ENCODE peak calls at places on chromosomes 6 and 20, in eight cellular contexts. E is IMR-90, M is mammary epithelial cell, Z is SK-N-SH, U is astrocyte, D is colonic mucosa, W is fibroblast of lung, J is PC-3. K is an unnamed sample.
A peak's percentile ranks its signal among the peaks of the same experiment; 100 is the strongest.

GRCh38 chr6:32689531-32690505 is 23.4 kb upstream of the HLA-DQB1 start:
- DNase-seq in W (no peak), D (no peak), U (no peak), E (no peak), J (no peak), Z (no peak), M (no peak), K (no peak)

GRCh38 chr6:137136065-137136464 is 37.4 kb downstream of the IL22RA2 start:
- DNase-seq in U (no peak), Z (no peak), D (no peak), M (no peak), W (peak; percentile 14), E (no peak), J (peak; percentile 24), K (no peak)

GRCh38 chr6:108897371-108897770 is 49.1 kb downstream of the ARMC2 start:
- DNase-seq in E (peak; percentile 28), W (peak; percentile 37), J (peak; percentile 2), D (no peak), U (peak; percentile 49), Z (no peak), M (peak; percentile 80), K (no peak)

GRCh38 chr6:153302133-153302532 is 171.1 kb upstream of the RGS17 start:
- DNase-seq in J (no peak), M (no peak), E (no peak), D (no peak), U (no peak), Z (no peak), W (no peak), K (no peak)

GRCh38 chr6:33822575-33823395 is 19.0 kb upstream of the MLN start:
- DNase-seq in E (no peak), M (no peak), J (peak; percentile 52), U (no peak), Z (peak; percentile 81), W (no peak), D (no peak), K (peak; percentile 93)

GRCh38 chr6:144314003-144314485 is 28.9 kb downstream of the UTRN start:
- DNase-seq in W (peak; percentile 86), Z (no peak), J (no peak), E (peak; percentile 75), U (peak; percentile 66), M (no peak), D (no peak), K (no peak)

GRCh38 chr20:64116541-64117423 is 9.4 kb upstream of the NPBWR2 start:
- DNase-seq in W (no peak), M (no peak), J (no peak), Z (peak; percentile 20), E (no peak), U (no peak), D (no peak), K (peak; percentile 34)

GRCh38 chr6:83127258-83127657 is 59.8 kb downstream of the DOP1A start:
- DNase-seq in M (no peak), Z (peak; percentile 15), J (no peak), E (no peak), D (no peak), W (no peak), U (no peak), K (no peak)

GRCh38 chr6:37981626-37982025 is 162.1 kb downstream of the ZFAND3 start:
- DNase-seq in W (no peak), M (no peak), E (no peak), J (no peak), Z (no peak), U (no peak), D (no peak), K (no peak)

GRCh38 chr6:14448246-14448645 is 330.7 kb downstream of the CD83 start:
- DNase-seq in M (no peak), W (no peak), Z (no peak), E (no peak), J (no peak), U (no peak), D (no peak), K (no peak)

GRCh38 chr20:20019123-20019522 is 2.0 kb downstream of the NAA20 start:
- DNase-seq in J (peak; percentile 89), W (no peak), U (no peak), Z (no peak), D (no peak), M (peak; percentile 74), E (no peak), K (no peak)

GRCh38 chr6:106145741-106146227 is 59.6 kb downstream of the PRDM1 start:
- DNase-seq in U (peak; percentile 61), M (peak; percentile 62), E (peak; percentile 59), D (no peak), W (no peak), J (peak; percentile 65), Z (no peak), K (peak; percentile 85)

GRCh38 chr6:165774903-165775608 is 112.0 kb upstream of the PDE10A start:
- DNase-seq in D (no peak), M (no peak), W (no peak), E (no peak), U (peak; percentile 18), J (no peak), Z (no peak), K (peak; percentile 56)

GRCh38 chr6:129342243-129342642 is 367.7 kb downstream of the ARHGAP18 start:
- DNase-seq in M (no peak), E (peak; percentile 56), Z (no peak), D (no peak), W (peak; percentile 93), U (no peak), J (no peak), K (no peak)

GRCh38 chr6:51289041-51289440 is 470.4 kb downstream of the TFAP2B start:
- DNase-seq in D (no peak), Z (no peak), U (peak; percentile 68), W (no peak), E (no peak), M (peak; percentile 20), J (peak; percentile 44), K (no peak)

GRCh38 chr6:13407709-13408695 is 79.4 kb downstream of the GFOD1 start:
- DNase-seq in M (peak; percentile 99), D (no peak), E (peak; percentile 87), W (peak; percentile 91), Z (no peak), U (peak; percentile 92), J (peak; percentile 64), K (no peak)

GRCh38 chr20:19628570-19629134 is 129.4 kb upstream of the RIN2 start:
- DNase-seq in M (peak; percentile 64), U (peak; percentile 32), J (peak; percentile 86), W (peak; percentile 67), Z (peak; percentile 62), D (peak; percentile 88), E (peak; percentile 66), K (peak; percentile 92)

GRCh38 chr6:149480502-149481280 is 4.1 kb downstream of the ZC3H12D start:
- DNase-seq in M (no peak), J (no peak), U (no peak), D (no peak), W (no peak), Z (no peak), E (no peak), K (no peak)

GRCh38 chr6:149482542-149483261 is 2.1 kb downstream of the ZC3H12D start:
- DNase-seq in M (no peak), J (no peak), W (no peak), U (no peak), D (no peak), Z (no peak), E (no peak), K (no peak)

GRCh38 chr6:149484733-149485700 is at the start of gene ZC3H12D:
- DNase-seq in W (peak; percentile 60), E (peak; percentile 33), J (peak; percentile 47), Z (no peak), M (no peak), D (peak; percentile 87), U (peak; percentile 25), K (peak; percentile 75)

GRCh38 chr6:149483849-149484635 is 772 bp downstream of the ZC3H12D start:
- DNase-seq in M (no peak), J (no peak), E (no peak), Z (no peak), W (no peak), D (no peak), U (no peak), K (no peak)

GRCh38 chr6:149483302-149483701 is 1.5 kb downstream of the ZC3H12D start:
- DNase-seq in U (no peak), M (no peak), W (no peak), D (no peak), E (no peak), Z (no peak), J (no peak), K (no peak)
- H3K9ac ChIP-seq in U (no peak overlapping the region), M (no peak overlapping the region), W (no peak overlapping the region), D (no peak overlapping the region), E (no peak overlapping the region), Z (no peak overlapping the region), J (no peak overlapping the region), K (no peak overlapping the region)

GRCh38 chr6:63883597-63883996 is 248.0 kb downstream of the PHF3 start:
- DNase-seq in W (no peak), J (no peak), D (no peak), Z (no peak), M (no peak), E (no peak), U (no peak), K (no peak)

GRCh38 chr6:63887011-63887751 is 251.6 kb downstream of the PHF3 start:
- DNase-seq in W (no peak), U (no peak), D (no peak), J (no peak), M (no peak), E (no peak), Z (no peak), K (no peak)

GRCh38 chr6:63881791-63882190 is 246.2 kb downstream of the PHF3 start:
- DNase-seq in W (no peak), U (no peak), D (no peak), E (no peak), M (no peak), J (no peak), Z (no peak), K (no peak)

DNA sequence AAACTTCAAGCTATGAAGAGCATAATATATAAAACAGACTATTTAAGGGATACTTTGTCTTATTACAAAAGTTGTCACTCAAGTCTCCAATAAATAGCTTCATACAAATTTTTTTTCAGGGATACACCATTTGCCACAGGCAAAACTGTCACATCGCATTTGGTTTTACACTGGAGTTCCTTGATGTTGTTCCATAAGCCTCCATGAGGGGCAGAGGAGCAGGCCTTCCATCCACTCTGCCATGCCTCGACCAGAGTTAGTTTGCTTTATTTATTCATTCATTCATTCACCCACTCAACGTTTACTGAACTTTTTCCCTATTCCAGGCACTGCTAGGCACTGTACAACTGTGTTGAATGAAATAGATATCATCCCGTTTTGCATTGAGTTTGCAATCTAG is 246.6 kb downstream of the PHF3 start:
- DNase-seq in U (no peak), M (no peak), J (peak; percentile 14), Z (peak; percentile 16), D (no peak), W (no peak), E (no peak), K (peak; percentile 58)
- TF ChIP-seq CTCF in U (no peak), M (peak; percentile 49), J (peak; percentile 38), Z (peak; percentile 34), D (no peak), W (peak; percentile 41), E (no peak), K (peak; percentile 72)

GRCh38 chr6:4212588-4212987 is 77.2 kb upstream of the ECI2 start:
- DNase-seq in J (no peak), M (no peak), W (peak; percentile 29), E (no peak), U (no peak), D (no peak), Z (no peak), K (no peak)
- H3K9ac ChIP-seq in J (no peak overlapping the region), M (no peak overlapping the region), W (no peak overlapping the region), E (no peak overlapping the region), U (no peak overlapping the region), D (no peak overlapping the region), Z (no peak overlapping the region), K (no peak overlapping the region)

GRCh38 chr20:36506253-36506652 is 35.1 kb upstream of the MYL9 start:
- DNase-seq in E (no peak), D (no peak), W (peak; percentile 25), M (no peak), U (no peak), Z (no peak), J (peak; percentile 42), K (no peak)
- TF ChIP-seq CTCF in E (peak; percentile 38), D (no peak), W (peak; percentile 49), M (peak; percentile 37), U (peak; percentile 19), Z (peak; percentile 50), J (peak; percentile 67), K (peak; percentile 70)

K was measured in endodermal cell.